ENCODE peak calls at places on chromosome 21, in five cellular contexts. H is GM23248, V is PC-3, N is endothelial cell of umbilical vein, B is K562. Y is an unnamed sample.

GRCh38 chr21:14737922-14738321 is 191.8 kb upstream of the SAMSN1 start:
- DNase-seq in H (peak), V (peak), N (peak), B (no peak), Y (peak)

GRCh38 chr21:34933609-34934345 is 115.3 kb downstream of the RUNX1 start:
- DNase-seq in H (no peak), V (no peak), N (no peak), B (no peak), Y (no peak)

GRCh38 chr21:18155508-18156193 is 89.0 kb upstream of the CHODL start:
- DNase-seq in H (no peak), V (peak), N (peak), B (no peak), Y (no peak)

GRCh38 chr21:26966978-26967913 is at the start of gene ADAMTS5:
- DNase-seq in H (peak), V (peak), N (peak), B (no peak), Y (peak)

GRCh38 chr21:35024475-35024874 is 24.6 kb downstream of the RUNX1 start:
- DNase-seq in H (no peak), V (no peak), N (no peak), B (no peak), Y (no peak)

GRCh38 chr21:17775431-17776126 is 43.6 kb downstream of the C21orf91 start:
- DNase-seq in H (no peak), V (no peak), N (no peak), B (no peak), Y (no peak)

GRCh38 chr21:44951186-44951915 is 11.5 kb downstream of the SLX9 start:
- DNase-seq in H (no peak), V (no peak), N (no peak), B (no peak), Y (no peak)

GRCh38 chr21:29481641-29482040 is 182.9 kb downstream of the BACH1 start:
- DNase-seq in H (peak), V (peak), N (no peak), B (no peak), Y (no peak)

GRCh38 chr21:20452935-20453334 is 545.3 kb upstream of the NCAM2 start:
- DNase-seq in H (no peak), V (no peak), N (no peak), B (no peak), Y (no peak)

GRCh38 chr21:26965567-26966359 is 1.1 kb downstream of the ADAMTS5 start:
- DNase-seq in H (peak), V (no peak), N (no peak), B (no peak), Y (peak)

GRCh38 chr21:16308269-16308668 is 578.5 kb downstream of the USP25 start:
- DNase-seq in H (peak), V (no peak), N (peak), B (no peak), Y (peak)

GRCh38 chr21:27572681-27573080 is 605.8 kb upstream of the ADAMTS5 start:
- DNase-seq in H (peak), V (peak), N (no peak), B (no peak), Y (peak)

GRCh38 chr21:26686278-26686677 is 113.2 kb upstream of the CYYR1 start:
- DNase-seq in H (peak), V (peak), N (peak), B (no peak), Y (peak)

GRCh38 chr21:37380349-37381323 is 14.1 kb downstream of the DYRK1A start:
- DNase-seq in H (no peak), V (peak), N (no peak), B (no peak), Y (peak)

GRCh38 chr21:28111151-28111619 is 881.5 kb downstream of the LTN1 start:
- DNase-seq in H (peak), V (no peak), N (peak), B (no peak), Y (no peak)

GRCh38 chr21:26715878-26716506 is 129.2 kb downstream of the ADAMTS1 start:
- DNase-seq in H (peak), V (peak), N (peak), B (peak), Y (peak)

GRCh38 chr21:15986277-15986676 is 256.5 kb downstream of the USP25 start:
- DNase-seq in H (no peak), V (no peak), N (peak), B (no peak), Y (no peak)

GRCh38 chr21:35643176-35643575 is 417.1 kb downstream of the SETD4 start:
- DNase-seq in H (no peak), V (peak), N (peak), B (no peak), Y (peak)

GRCh38 chr21:25313891-25314646 is 293.2 kb downstream of the MRPL39 start:
- DNase-seq in H (peak), V (peak), N (no peak), B (no peak), Y (no peak)

GRCh38 chr21:16532841-16533240 is 803.1 kb downstream of the USP25 start:
- DNase-seq in H (peak), V (no peak), N (peak), B (no peak), Y (no peak)

GRCh38 chr21:36097427-36098230 is 27.8 kb downstream of the CBR1 start:
- DNase-seq in H (no peak), V (peak), N (peak), B (peak), Y (no peak)

GRCh38 chr21:37757631-37758376 is 158.5 kb downstream of the KCNJ6 start:
- DNase-seq in H (peak), V (no peak), N (no peak), B (no peak), Y (no peak)

GRCh38 chr21:36980280-36981048 is 14.0 kb upstream of the HLCS start:
- DNase-seq in H (peak), V (peak), N (peak), B (no peak), Y (no peak)

GRCh38 chr21:17925900-17926299 is 106.7 kb upstream of the C21orf91 start:
- DNase-seq in H (peak), V (peak), N (peak), B (no peak), Y (no peak)

GRCh38 chr21:44880762-44881585 is 7.5 kb upstream of the PTTG1IP start:
- DNase-seq in H (peak), V (peak), N (peak), B (no peak), Y (peak)

GRCh38 chr21:39176312-39176711 is 6.9 kb downstream of the PSMG1 start:
- DNase-seq in H (peak), V (no peak), N (no peak), B (no peak), Y (no peak)

GRCh38 chr21:39173999-39174398 is 9.3 kb downstream of the PSMG1 start:
- DNase-seq in H (no peak), V (no peak), N (no peak), B (no peak), Y (no peak)

GRCh38 chr21:39169906-39170305 is 13.3 kb downstream of the PSMG1 start:
- DNase-seq in H (no peak), V (no peak), N (no peak), B (no peak), Y (no peak)

GRCh38 chr21:39175665-39176064 is 7.6 kb downstream of the PSMG1 start:
- DNase-seq in H (no peak), V (no peak), N (peak), B (no peak), Y (no peak)

GRCh38 chr21:39175154-39175553 is 8.1 kb downstream of the PSMG1 start:
- DNase-seq in H (peak), V (peak), N (peak), B (no peak), Y (no peak)
- TF ChIP-seq EZH2 in H (no peak), V (no peak), N (no peak), B (no peak), Y (no peak)

GRCh38 chr21:46067505-46068201 is 30.3 kb upstream of the COL6A2 start:
- DNase-seq in H (no peak), V (no peak), N (no peak), B (no peak), Y (no peak)

GRCh38 chr21:46065215-46065992 is 32.5 kb upstream of the COL6A2 start:
- DNase-seq in H (peak), V (peak), N (no peak), B (no peak), Y (no peak)

GRCh38 chr21:46064870-46065214 is 33.1 kb upstream of the COL6A2 start:
- DNase-seq in H (no peak), V (no peak), N (no peak), B (no peak), Y (no peak)

GRCh38 chr21:46066843-46067331 is 31.0 kb upstream of the COL6A2 start:
- DNase-seq in H (peak), V (no peak), N (no peak), B (no peak), Y (no peak)

DNA sequence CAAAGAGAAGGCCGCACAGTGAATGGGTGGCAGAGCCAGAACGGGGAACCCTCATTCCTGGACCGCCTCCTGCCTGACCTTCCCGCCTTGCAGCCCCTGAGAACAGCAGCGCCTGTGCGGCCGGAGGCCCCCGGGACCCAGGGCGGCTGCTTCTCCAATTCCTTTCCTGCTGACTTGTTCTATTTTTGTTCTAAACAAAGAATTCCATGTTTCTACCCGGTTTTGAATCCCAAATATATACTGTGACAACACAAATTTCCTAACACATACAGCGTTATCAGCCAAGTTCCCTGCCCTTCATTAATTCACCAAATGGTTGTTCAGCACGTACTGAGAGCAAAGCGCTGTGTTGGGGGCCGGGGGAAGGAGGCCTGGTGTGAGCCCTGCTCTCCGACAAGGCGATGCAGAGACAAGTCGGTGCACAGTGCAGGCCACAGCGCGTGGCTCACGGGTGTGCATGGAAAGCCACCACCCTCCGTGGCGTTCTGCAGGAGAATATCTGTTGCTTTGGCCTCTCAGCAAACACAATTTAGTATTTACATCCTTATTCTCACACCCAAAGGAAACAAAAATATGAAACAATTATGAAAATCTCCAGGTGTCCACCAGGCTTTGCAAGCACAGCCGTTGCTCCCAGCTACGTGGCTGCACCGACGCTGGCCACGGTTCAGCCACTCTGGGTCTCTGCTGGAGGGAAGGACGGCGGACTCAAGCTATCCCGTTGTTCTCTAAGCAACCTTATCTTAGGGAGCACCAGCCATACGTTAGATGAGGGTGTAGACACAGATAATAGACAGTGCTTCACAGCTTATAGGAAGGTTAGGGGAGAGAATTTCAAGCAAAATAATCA is 31.7 kb upstream of the COL6A2 start:
- DNase-seq in H (peak), V (no peak), N (no peak), B (no peak), Y (no peak)
- H2AFZ ChIP-seq in H (peak), V (peak), N (no peak), B (no peak), Y (peak)

GRCh38 chr21:33024278-33025103 is 1.2 kb upstream of the OLIG2 start:
- DNase-seq in H (no peak), V (no peak), N (no peak), B (no peak), Y (no peak)
- TF ChIP-seq EZH2 in H (peak), V (no peak), N (peak), B (no peak), Y (peak)

DNA sequence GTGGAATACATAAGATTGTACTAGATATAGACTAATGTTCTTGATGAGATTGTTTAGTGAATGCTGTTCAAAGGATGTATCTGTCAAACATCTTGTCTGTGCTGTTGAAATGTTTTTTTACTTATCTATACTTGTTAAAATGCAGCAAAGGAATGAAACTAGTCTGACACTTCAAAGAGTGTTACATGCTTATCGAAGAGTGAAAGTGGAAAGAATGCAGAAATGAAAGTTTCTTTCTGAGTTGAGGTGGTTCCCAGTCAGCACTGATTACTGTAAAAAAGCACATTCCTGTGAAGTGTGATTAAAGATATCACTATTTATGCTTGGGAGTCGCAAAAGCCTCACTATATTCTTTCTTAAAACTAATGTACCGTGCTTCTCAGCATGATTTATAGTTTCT is 1225.2 kb downstream of the NCAM2 start:
- DNase-seq in H (no peak), V (no peak), N (no peak), B (no peak), Y (no peak)
- H2AFZ ChIP-seq in H (no peak), V (peak), N (no peak), B (no peak), Y (no peak)

GRCh38 chr21:41427556-41427955 is 1.5 kb downstream of the MX1 start:
- DNase-seq in H (no peak), V (no peak), N (no peak), B (no peak), Y (no peak)

GRCh38 chr21:41428311-41428710 is 2.3 kb downstream of the MX1 start:
- DNase-seq in H (no peak), V (no peak), N (no peak), B (no peak), Y (no peak)

GRCh38 chr21:41426656-41427311 is 745 bp downstream of the MX1 start:
- DNase-seq in H (no peak), V (no peak), N (no peak), B (no peak), Y (no peak)

GRCh38 chr21:41425588-41425953 is 468 bp upstream of the MX1 start:
- DNase-seq in H (no peak), V (no peak), N (no peak), B (no peak), Y (no peak)

DNA sequence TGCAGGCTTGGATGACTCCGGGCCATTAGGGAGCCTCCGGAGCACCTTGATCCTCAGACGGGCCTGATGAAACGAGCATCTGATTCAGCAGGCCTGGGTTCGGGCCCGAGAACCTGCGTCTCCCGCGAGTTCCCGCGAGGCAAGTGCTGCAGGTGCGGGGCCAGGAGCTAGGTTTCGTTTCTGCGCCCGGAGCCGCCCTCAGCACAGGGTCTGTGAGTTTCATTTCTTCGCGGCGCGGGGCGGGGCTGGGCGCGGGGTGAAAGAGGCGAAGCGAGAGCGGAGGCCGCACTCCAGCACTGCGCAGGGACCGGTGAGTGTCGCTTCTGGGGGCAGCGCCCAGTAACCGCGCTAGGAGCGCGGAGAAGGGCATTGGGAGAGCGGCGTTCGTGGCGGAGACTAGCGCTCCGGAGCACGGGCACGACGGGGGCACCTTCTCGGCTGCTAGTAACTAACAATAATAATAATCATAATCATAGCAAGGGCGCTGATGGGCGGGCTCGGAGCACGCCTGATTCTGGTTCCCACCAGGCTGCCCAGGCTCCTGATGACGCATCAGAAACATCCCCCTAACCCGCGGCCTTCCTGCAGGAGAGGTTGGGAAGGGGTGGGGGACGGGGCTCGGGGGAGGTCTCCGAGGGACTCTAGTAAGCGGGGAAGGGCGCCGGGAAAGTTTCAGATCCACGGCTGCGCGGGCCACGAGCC is at the start of gene MX1:
- DNase-seq in H (peak), V (peak), N (peak), B (no peak), Y (peak)
- TF ChIP-seq EZH2 in H (no peak), V (no peak), N (no peak), B (no peak), Y (no peak)

DNA sequence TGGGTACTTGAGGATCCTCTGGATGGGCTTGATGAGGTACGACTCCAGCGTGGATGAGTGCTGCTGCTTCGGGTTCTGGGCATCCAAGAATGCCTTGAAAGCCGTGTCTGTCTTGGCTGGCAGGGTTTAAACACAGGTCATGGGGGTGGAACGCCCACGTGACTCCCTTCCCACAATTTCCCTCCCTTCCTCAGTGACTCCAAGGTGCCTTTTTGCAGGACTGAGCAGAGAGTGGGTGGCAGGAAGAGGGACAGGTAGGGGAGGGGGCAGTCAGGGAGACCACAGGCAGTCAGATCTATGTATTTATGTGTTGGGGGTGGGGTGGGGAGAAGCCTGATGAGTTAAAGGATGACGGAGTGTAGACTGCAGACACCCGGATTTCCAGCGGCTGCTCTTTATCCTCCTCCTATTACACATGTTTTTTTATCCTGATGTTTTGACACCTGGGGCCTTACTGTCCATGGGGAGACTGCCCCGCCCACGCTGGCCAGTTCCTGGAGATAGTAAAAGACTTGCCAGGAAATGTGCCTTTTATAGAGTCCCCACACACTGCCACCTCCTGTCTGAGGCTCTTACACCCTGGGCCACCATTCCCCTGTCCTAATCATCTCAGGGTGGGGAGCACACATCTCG is 103.2 kb upstream of the KRTAP19-8 start:
- DNase-seq in H (no peak), V (no peak), N (no peak), B (no peak), Y (no peak)
- H2AFZ ChIP-seq in H (no peak), V (no peak), N (no peak), B (no peak), Y (no peak)

GRCh38 chr21:42983869-42984268 is 9.5 kb downstream of the PKNOX1 start:
- DNase-seq in H (no peak), V (no peak), N (no peak), B (no peak), Y (no peak)

GRCh38 chr21:42990251-42990650 is 15.9 kb downstream of the PKNOX1 start:
- DNase-seq in H (no peak), V (no peak), N (no peak), B (peak), Y (no peak)

GRCh38 chr21:42991992-42992740 is 17.8 kb downstream of the PKNOX1 start:
- DNase-seq in H (peak), V (peak), N (peak), B (peak), Y (peak)

GRCh38 chr21:42986125-42986783 is 11.9 kb downstream of the PKNOX1 start:
- DNase-seq in H (peak), V (peak), N (no peak), B (no peak), Y (no peak)

DNA sequence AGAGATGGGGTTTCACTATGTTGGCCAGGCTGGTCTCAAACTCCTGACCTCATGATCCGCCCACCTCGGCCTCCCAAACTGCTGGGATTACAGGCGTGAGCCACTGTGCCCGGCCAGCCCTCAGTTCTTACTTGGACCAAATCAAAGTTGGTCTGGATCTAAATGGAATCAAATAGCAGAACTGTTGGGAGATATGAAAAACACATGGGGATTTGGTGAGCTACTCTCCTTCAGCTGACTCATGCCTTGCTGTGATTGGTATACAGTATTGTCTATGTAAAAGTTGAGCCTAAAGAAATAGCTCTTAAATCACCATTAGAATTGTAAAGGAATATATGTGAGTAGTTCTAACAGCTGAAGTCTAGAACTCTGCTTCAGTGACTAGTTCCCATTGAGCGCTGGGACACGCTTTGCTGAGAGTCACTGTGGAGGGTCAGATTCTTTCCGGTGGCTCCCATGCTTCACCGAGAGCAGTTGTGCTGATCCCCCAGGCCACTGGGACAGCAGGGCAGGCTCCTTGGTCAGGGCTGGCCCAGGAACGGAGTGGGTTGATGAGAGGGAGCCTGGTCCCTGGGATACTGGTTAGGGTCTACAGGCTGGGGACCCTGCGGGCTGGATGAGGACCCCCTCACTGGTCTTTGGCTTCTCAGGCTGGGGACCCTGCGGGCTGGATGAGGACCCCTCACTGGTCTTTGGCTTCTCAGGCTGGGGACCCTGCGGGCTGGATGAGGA is 14.0 kb downstream of the PKNOX1 start:
- DNase-seq in H (peak), V (no peak), N (no peak), B (no peak), Y (no peak)
- TF ChIP-seq EZH2 in H (no peak), V (no peak), N (no peak), B (no peak), Y (no peak)

GRCh38 chr21:21690068-21690665 is 692.0 kb downstream of the NCAM2 start:
- DNase-seq in H (no peak), V (no peak), N (no peak), B (no peak), Y (no peak)

GRCh38 chr21:21688877-21689276 is 690.7 kb downstream of the NCAM2 start:
- DNase-seq in H (peak), V (peak), N (no peak), B (peak), Y (no peak)
- H2AFZ ChIP-seq in H (no peak), V (peak), N (no peak), B (no peak), Y (no peak)

GRCh38 chr21:43659136-43660000 is at the start of the genes HSF2BP and RRP1B:
- DNase-seq in H (peak), V (peak), N (peak), B (peak), Y (peak)
- TF ChIP-seq EZH2 in H (no peak), V (no peak), N (no peak), B (no peak), Y (no peak)